ENCODE peak calls at places on chromosomes 1 and 21, in seven cellular contexts. One of them, this sample, is unnamed.

GRCh38 chr21:46264690-46265144 is 20.7 kb downstream of the MCM3AP start:
- DNase-seq in prostate gland: no peak
- DNase-seq in heart left ventricle: peak; percentile 55
- DNase-seq in H1: no peak
- DNase-seq in IMR-90: no peak
- DNase-seq in HCT116: no peak
- DNase-seq in endothelial cell of umbilical vein: no peak
- DNase-seq in this sample: no peak

GRCh38 chr1:7375781-7376660 is 395.1 kb upstream of the VAMP3 start:
- DNase-seq in prostate gland: no peak
- DNase-seq in heart left ventricle: no peak
- DNase-seq in IMR-90: no peak
- DNase-seq in endothelial cell of umbilical vein: no peak
- DNase-seq in H1: no peak
- DNase-seq in HCT116: no peak
- DNase-seq in this sample: no peak

GRCh38 chr1:162230096-162230495 is 146.6 kb downstream of the SPATA46 start:
- DNase-seq in IMR-90: no peak
- DNase-seq in heart left ventricle: no peak
- DNase-seq in prostate gland: peak; percentile 39
- DNase-seq in endothelial cell of umbilical vein: peak; percentile 72
- DNase-seq in HCT116: peak; percentile 24
- DNase-seq in H1: peak; percentile 41
- DNase-seq in this sample: no peak

GRCh38 chr1:223230161-223230881 is 87.3 kb upstream of the TLR5 start:
- DNase-seq in prostate gland: no peak
- DNase-seq in HCT116: peak; percentile 41
- DNase-seq in heart left ventricle: no peak
- DNase-seq in IMR-90: peak; percentile 93
- DNase-seq in endothelial cell of umbilical vein: no peak
- DNase-seq in H1: no peak
- DNase-seq in this sample: no peak

GRCh38 chr1:229062135-229062534 is 208.8 kb upstream of the RAB4A start:
- DNase-seq in IMR-90: no peak
- DNase-seq in endothelial cell of umbilical vein: no peak
- DNase-seq in prostate gland: no peak
- DNase-seq in HCT116: no peak
- DNase-seq in heart left ventricle: peak; percentile 74
- DNase-seq in H1: no peak
- DNase-seq in this sample: no peak

GRCh38 chr1:179164494-179164893 is 65.0 kb downstream of the ABL2 start:
- DNase-seq in heart left ventricle: no peak
- DNase-seq in endothelial cell of umbilical vein: peak; percentile 52
- DNase-seq in prostate gland: no peak
- DNase-seq in H1: peak; percentile 31
- DNase-seq in HCT116: no peak
- DNase-seq in IMR-90: peak; percentile 84
- DNase-seq in this sample: no peak

GRCh38 chr21:38083534-38083933 is 167.3 kb upstream of the KCNJ6 start:
- DNase-seq in endothelial cell of umbilical vein: no peak
- DNase-seq in heart left ventricle: no peak
- DNase-seq in prostate gland: no peak
- DNase-seq in IMR-90: no peak
- DNase-seq in HCT116: no peak
- DNase-seq in H1: no peak
- DNase-seq in this sample: no peak

GRCh38 chr1:7553042-7553690 is 217.9 kb upstream of the VAMP3 start:
- DNase-seq in endothelial cell of umbilical vein: peak; percentile 22
- DNase-seq in HCT116: no peak
- DNase-seq in IMR-90: no peak
- DNase-seq in prostate gland: no peak
- DNase-seq in H1: no peak
- DNase-seq in heart left ventricle: no peak
- DNase-seq in this sample: no peak

GRCh38 chr1:38990401-38990745 is 703 bp upstream of the AKIRIN1 start:
- DNase-seq in prostate gland: no peak
- DNase-seq in endothelial cell of umbilical vein: no peak
- DNase-seq in heart left ventricle: no peak
- DNase-seq in H1: no peak
- DNase-seq in IMR-90: peak; percentile 37
- DNase-seq in HCT116: no peak
- DNase-seq in this sample: no peak

GRCh38 chr1:235130766-235131270 is 2.2 kb upstream of the TOMM20 start:
- DNase-seq in prostate gland: no peak
- DNase-seq in endothelial cell of umbilical vein: no peak
- DNase-seq in H1: no peak
- DNase-seq in IMR-90: no peak
- DNase-seq in heart left ventricle: no peak
- DNase-seq in HCT116: no peak
- DNase-seq in this sample: no peak
- TF ChIP-seq POLR2A in prostate gland: no peak
- TF ChIP-seq POLR2A in endothelial cell of umbilical vein: no peak
- TF ChIP-seq POLR2A in H1: no peak
- TF ChIP-seq POLR2A in IMR-90: no peak
- TF ChIP-seq POLR2A in heart left ventricle: no peak
- TF ChIP-seq POLR2A in HCT116: no peak
- TF ChIP-seq POLR2A in this sample: no peak

GRCh38 chr1:43592051-43592665 is 57.8 kb upstream of the KDM4A start:
- DNase-seq in heart left ventricle: no peak
- DNase-seq in IMR-90: no peak
- DNase-seq in endothelial cell of umbilical vein: no peak
- DNase-seq in prostate gland: no peak
- DNase-seq in HCT116: no peak
- DNase-seq in H1: no peak
- DNase-seq in this sample: no peak

GRCh38 chr1:43588592-43588991 is 57.9 kb downstream of the PTPRF start:
- DNase-seq in HCT116: no peak
- DNase-seq in IMR-90: no peak
- DNase-seq in H1: no peak
- DNase-seq in heart left ventricle: no peak
- DNase-seq in prostate gland: no peak
- DNase-seq in endothelial cell of umbilical vein: no peak
- DNase-seq in this sample: no peak

GRCh38 chr1:43592974-43593683 is 56.8 kb upstream of the KDM4A start:
- DNase-seq in heart left ventricle: no peak
- DNase-seq in IMR-90: no peak
- DNase-seq in HCT116: no peak
- DNase-seq in H1: no peak
- DNase-seq in endothelial cell of umbilical vein: no peak
- DNase-seq in prostate gland: no peak
- DNase-seq in this sample: no peak

GRCh38 chr1:43591181-43591580 is 58.8 kb upstream of the KDM4A start:
- DNase-seq in IMR-90: no peak
- DNase-seq in prostate gland: no peak
- DNase-seq in HCT116: no peak
- DNase-seq in H1: no peak
- DNase-seq in heart left ventricle: no peak
- DNase-seq in endothelial cell of umbilical vein: no peak
- DNase-seq in this sample: no peak

GRCh38 chr1:43590389-43590788 is 59.6 kb upstream of the KDM4A start:
- DNase-seq in IMR-90: no peak
- DNase-seq in endothelial cell of umbilical vein: no peak
- DNase-seq in prostate gland: no peak
- DNase-seq in heart left ventricle: no peak
- DNase-seq in HCT116: no peak
- DNase-seq in H1: no peak
- DNase-seq in this sample: no peak
- TF ChIP-seq CTCF in IMR-90: peak; percentile 16
- TF ChIP-seq CTCF in endothelial cell of umbilical vein: no peak
- TF ChIP-seq CTCF in prostate gland: peak; percentile 14
- TF ChIP-seq CTCF in heart left ventricle: no peak
- TF ChIP-seq CTCF in HCT116: peak; percentile 57
- TF ChIP-seq CTCF in H1: peak; percentile 53
- TF ChIP-seq CTCF in this sample: no peak

DNA sequence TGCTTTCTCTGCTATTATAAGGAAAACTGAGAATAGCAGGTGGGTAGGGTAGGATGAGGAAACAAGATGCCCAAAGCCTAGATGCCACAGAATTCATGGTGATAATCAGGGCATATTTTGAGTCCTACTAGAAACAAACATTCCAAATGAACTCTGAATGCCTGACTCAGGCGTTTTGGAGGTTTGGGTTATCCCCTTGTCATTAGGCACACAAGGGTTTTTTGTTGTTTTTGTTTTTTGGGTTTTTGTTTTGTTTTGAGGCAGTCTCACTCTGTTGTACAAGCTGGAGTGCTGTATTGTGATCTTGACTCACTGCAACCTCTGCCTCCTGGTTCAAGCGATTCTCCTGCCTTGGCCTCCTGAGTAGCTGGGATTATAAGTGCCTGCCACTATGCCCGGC is 19.2 kb downstream of the SYNC start:
- DNase-seq in endothelial cell of umbilical vein: no peak
- DNase-seq in prostate gland: no peak
- DNase-seq in IMR-90: no peak
- DNase-seq in heart left ventricle: no peak
- DNase-seq in HCT116: no peak
- DNase-seq in H1: no peak
- DNase-seq in this sample: no peak
- TF ChIP-seq POLR2A in endothelial cell of umbilical vein: no peak
- TF ChIP-seq POLR2A in prostate gland: no peak
- TF ChIP-seq POLR2A in IMR-90: no peak
- TF ChIP-seq POLR2A in heart left ventricle: no peak
- TF ChIP-seq POLR2A in HCT116: no peak
- TF ChIP-seq POLR2A in H1: no peak
- TF ChIP-seq POLR2A in this sample: no peak

GRCh38 chr1:157196245-157196543 is 58.0 kb upstream of the ETV3 start:
- DNase-seq in HCT116: no peak
- DNase-seq in H1: no peak
- DNase-seq in endothelial cell of umbilical vein: no peak
- DNase-seq in heart left ventricle: no peak
- DNase-seq in IMR-90: no peak
- DNase-seq in prostate gland: no peak
- DNase-seq in this sample: no peak

GRCh38 chr1:157194739-157195520 is 56.7 kb upstream of the ETV3 start:
- DNase-seq in heart left ventricle: no peak
- DNase-seq in H1: no peak
- DNase-seq in HCT116: no peak
- DNase-seq in prostate gland: no peak
- DNase-seq in endothelial cell of umbilical vein: no peak
- DNase-seq in IMR-90: no peak
- DNase-seq in this sample: no peak

GRCh38 chr1:157195521-157196244 is 57.5 kb upstream of the ETV3 start:
- DNase-seq in HCT116: no peak
- DNase-seq in heart left ventricle: no peak
- DNase-seq in H1: no peak
- DNase-seq in prostate gland: no peak
- DNase-seq in IMR-90: no peak
- DNase-seq in endothelial cell of umbilical vein: no peak
- DNase-seq in this sample: no peak

GRCh38 chr1:157193219-157193618 is 55.0 kb upstream of the ETV3 start:
- DNase-seq in HCT116: no peak
- DNase-seq in prostate gland: no peak
- DNase-seq in heart left ventricle: no peak
- DNase-seq in H1: no peak
- DNase-seq in IMR-90: no peak
- DNase-seq in endothelial cell of umbilical vein: no peak
- DNase-seq in this sample: no peak

DNA sequence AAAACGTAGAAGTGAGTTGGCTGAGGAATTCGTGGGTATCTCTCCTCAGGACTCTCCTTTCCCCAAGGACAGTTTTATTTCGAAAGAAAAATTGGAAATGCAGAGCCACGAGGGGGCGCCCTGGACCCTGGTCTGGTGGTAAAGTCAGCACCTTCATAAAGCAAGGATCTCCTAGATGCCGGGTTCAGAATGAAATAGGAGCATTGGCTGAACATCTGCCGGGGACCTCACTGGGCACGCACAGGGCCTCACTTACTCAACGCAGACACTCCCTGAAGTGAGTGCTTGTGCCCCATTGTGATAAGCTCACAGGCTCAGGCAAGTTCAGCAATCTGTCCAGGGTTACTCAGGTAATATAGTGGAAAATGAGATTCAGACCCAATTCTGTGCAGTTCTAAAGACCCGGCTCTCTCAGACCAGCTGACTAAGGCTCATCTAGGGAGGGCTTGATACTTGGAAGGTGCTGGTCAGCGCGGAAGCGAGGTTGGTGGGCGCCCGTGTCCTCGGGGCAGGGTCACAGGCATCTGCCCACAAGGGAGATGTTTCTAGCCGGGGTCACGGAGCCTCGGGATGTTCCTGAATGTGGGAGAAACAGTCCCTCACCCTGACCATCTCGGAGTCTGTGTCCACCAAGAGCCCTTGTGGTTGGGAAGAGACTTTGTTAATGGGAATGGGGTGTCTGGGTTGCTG is 55.7 kb upstream of the ETV3 start:
- DNase-seq in endothelial cell of umbilical vein: peak; percentile 61
- DNase-seq in prostate gland: peak; percentile 37
- DNase-seq in H1: peak; percentile 53
- DNase-seq in HCT116: peak; percentile 57
- DNase-seq in IMR-90: peak; percentile 42
- DNase-seq in heart left ventricle: no peak
- DNase-seq in this sample: peak; percentile 50
- TF ChIP-seq CTCF in endothelial cell of umbilical vein: peak; percentile 73
- TF ChIP-seq CTCF in prostate gland: peak; percentile 46
- TF ChIP-seq CTCF in H1: peak; percentile 67
- TF ChIP-seq CTCF in HCT116: peak; percentile 75
- TF ChIP-seq CTCF in IMR-90: peak; percentile 72
- TF ChIP-seq CTCF in heart left ventricle: peak; percentile 57
- TF ChIP-seq CTCF in this sample: peak; percentile 25

GRCh38 chr1:244048566-244049141 is 2.4 kb upstream of the ZBTB18 start:
- DNase-seq in endothelial cell of umbilical vein: no peak
- DNase-seq in heart left ventricle: no peak
- DNase-seq in HCT116: no peak
- DNase-seq in H1: no peak
- DNase-seq in IMR-90: no peak
- DNase-seq in prostate gland: no peak
- DNase-seq in this sample: no peak
- TF ChIP-seq POLR2A in endothelial cell of umbilical vein: no peak
- TF ChIP-seq POLR2A in heart left ventricle: no peak
- TF ChIP-seq POLR2A in HCT116: no peak
- TF ChIP-seq POLR2A in H1: no peak
- TF ChIP-seq POLR2A in IMR-90: no peak
- TF ChIP-seq POLR2A in prostate gland: no peak
- TF ChIP-seq POLR2A in this sample: no peak

GRCh38 chr1:109111386-109112055 is 2.4 kb upstream of the ELAPOR1 start:
- DNase-seq in H1: no peak
- DNase-seq in HCT116: no peak
- DNase-seq in heart left ventricle: no peak
- DNase-seq in prostate gland: no peak
- DNase-seq in endothelial cell of umbilical vein: no peak
- DNase-seq in IMR-90: no peak
- DNase-seq in this sample: no peak

GRCh38 chr1:109109906-109110305 is 4.0 kb upstream of the ELAPOR1 start:
- DNase-seq in endothelial cell of umbilical vein: no peak
- DNase-seq in HCT116: no peak
- DNase-seq in heart left ventricle: no peak
- DNase-seq in IMR-90: no peak
- DNase-seq in prostate gland: no peak
- DNase-seq in H1: no peak
- DNase-seq in this sample: no peak

GRCh38 chr1:109112652-109113285 is 1.1 kb upstream of the ELAPOR1 start:
- DNase-seq in endothelial cell of umbilical vein: peak; percentile 87
- DNase-seq in IMR-90: peak; percentile 85
- DNase-seq in heart left ventricle: peak; percentile 97
- DNase-seq in H1: peak; percentile 85
- DNase-seq in prostate gland: peak; percentile 87
- DNase-seq in HCT116: peak; percentile 80
- DNase-seq in this sample: peak; percentile 92

GRCh38 chr1:109113787-109114568 is at the start of gene ELAPOR1:
- DNase-seq in heart left ventricle: peak; percentile 74
- DNase-seq in H1: no peak
- DNase-seq in endothelial cell of umbilical vein: no peak
- DNase-seq in prostate gland: peak; percentile 88
- DNase-seq in HCT116: no peak
- DNase-seq in IMR-90: peak; percentile 19
- DNase-seq in this sample: peak; percentile 46

GRCh38 chr1:109112056-109112651 is 1.8 kb upstream of the ELAPOR1 start:
- DNase-seq in IMR-90: peak; percentile 41
- DNase-seq in prostate gland: no peak
- DNase-seq in HCT116: no peak
- DNase-seq in endothelial cell of umbilical vein: peak; percentile 22
- DNase-seq in H1: no peak
- DNase-seq in heart left ventricle: no peak
- DNase-seq in this sample: no peak
- TF ChIP-seq CTCF in IMR-90: peak; percentile 45
- TF ChIP-seq CTCF in prostate gland: no peak
- TF ChIP-seq CTCF in HCT116: peak; percentile 43
- TF ChIP-seq CTCF in endothelial cell of umbilical vein: no peak
- TF ChIP-seq CTCF in H1: no peak
- TF ChIP-seq CTCF in heart left ventricle: no peak
- TF ChIP-seq CTCF in this sample: no peak

This sample was measured in uterus.